ENCODE peak calls at places on chromosomes 13 and 19, in four cellular contexts. One of them, this sample, is unnamed.

GRCh38 chr19:29889702-29890101 is 52.3 kb upstream of the URI1 start:
- DNase-seq in MM.1S: no peak
- DNase-seq in breast epithelium: no peak
- DNase-seq in body of pancreas: no peak
- DNase-seq in this sample: no peak

GRCh38 chr13:79483302-79483701 is 2.3 kb downstream of the NDFIP2 start:
- DNase-seq in body of pancreas: no peak
- DNase-seq in MM.1S: no peak
- DNase-seq in breast epithelium: no peak
- DNase-seq in this sample: no peak

GRCh38 chr19:41753159-41753558 is 2.2 kb upstream of the CEACAM6 start:
- DNase-seq in body of pancreas: peak
- DNase-seq in MM.1S: peak
- DNase-seq in breast epithelium: peak
- DNase-seq in this sample: peak

GRCh38 chr13:93624371-93624777 is 397.8 kb downstream of the GPC6 start:
- DNase-seq in body of pancreas: no peak
- DNase-seq in breast epithelium: no peak
- DNase-seq in MM.1S: peak
- DNase-seq in this sample: peak

GRCh38 chr19:6393982-6394412 is 1.0 kb upstream of the GTF2F1 start:
- DNase-seq in breast epithelium: no peak
- DNase-seq in MM.1S: peak
- DNase-seq in body of pancreas: no peak
- DNase-seq in this sample: peak

GRCh38 chr19:17078038-17078919 is 2.7 kb downstream of the MYO9B start:
- DNase-seq in MM.1S: no peak
- DNase-seq in body of pancreas: no peak
- DNase-seq in breast epithelium: no peak
- DNase-seq in this sample: no peak

GRCh38 chr19:33513424-33513823 is 8.2 kb downstream of the PEPD start:
- DNase-seq in body of pancreas: no peak
- DNase-seq in breast epithelium: no peak
- DNase-seq in MM.1S: no peak
- DNase-seq in this sample: no peak

GRCh38 chr19:18440421-18440877 is 2.5 kb upstream of the ISYNA1 start:
- DNase-seq in body of pancreas: no peak
- DNase-seq in MM.1S: no peak
- DNase-seq in breast epithelium: no peak
- DNase-seq in this sample: no peak

DNA sequence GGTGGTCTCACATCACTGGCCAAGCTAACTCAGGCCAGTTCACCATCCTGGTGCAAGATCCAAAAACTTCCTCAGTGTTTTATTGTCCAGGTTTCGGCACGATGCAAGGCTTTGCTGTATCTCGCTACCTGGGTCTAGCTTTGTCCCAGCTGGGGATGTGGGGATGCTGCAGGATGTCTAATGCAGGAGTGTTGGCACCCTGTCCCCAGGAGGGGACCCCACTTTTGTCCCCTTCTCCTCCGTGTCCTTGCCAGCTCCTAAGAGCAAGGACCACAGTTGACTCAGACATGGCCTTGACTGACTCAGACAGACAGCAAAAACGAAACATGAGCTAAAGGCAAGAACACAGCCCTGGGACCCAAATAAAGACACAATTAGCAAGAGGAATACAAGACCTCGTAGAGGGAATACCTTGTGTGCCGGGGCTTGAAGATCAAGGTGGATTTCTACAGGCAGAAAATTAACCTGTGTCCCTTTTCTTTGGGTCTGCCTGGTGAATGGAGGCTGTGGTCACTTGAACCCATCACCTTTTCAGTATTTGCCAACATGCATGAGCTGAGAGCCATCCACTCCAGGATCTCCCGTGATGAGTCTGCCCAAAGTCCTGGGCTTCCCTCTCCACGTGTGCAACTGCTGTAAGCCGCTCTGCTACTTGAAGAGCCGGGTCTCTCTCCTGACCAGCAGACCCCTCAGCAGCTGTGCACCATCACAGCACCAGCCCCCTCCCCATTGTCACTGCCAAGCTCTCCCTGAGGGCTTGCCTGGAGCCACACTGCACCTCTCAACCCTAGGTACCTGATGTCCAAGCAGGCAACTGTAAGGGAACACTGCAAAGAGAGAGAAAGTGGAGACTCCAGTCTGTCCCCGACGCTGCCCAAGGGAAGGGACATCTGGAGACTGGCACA is 149.5 kb upstream of the ZNF507 start:
- DNase-seq in MM.1S: no peak
- DNase-seq in breast epithelium: no peak
- DNase-seq in body of pancreas: no peak
- DNase-seq in this sample: no peak
- H3K4me3 ChIP-seq in MM.1S: no peak
- H3K4me3 ChIP-seq in breast epithelium: no peak
- H3K4me3 ChIP-seq in body of pancreas: no peak
- H3K4me3 ChIP-seq in this sample: no peak

GRCh38 chr13:27168086-27168485 is 3.5 kb downstream of the USP12 start:
- DNase-seq in breast epithelium: no peak
- DNase-seq in body of pancreas: peak
- DNase-seq in MM.1S: no peak
- DNase-seq in this sample: no peak
- H3K4me3 ChIP-seq in breast epithelium: no peak
- H3K4me3 ChIP-seq in body of pancreas: no peak
- H3K4me3 ChIP-seq in MM.1S: no peak
- H3K4me3 ChIP-seq in this sample: no peak

DNA sequence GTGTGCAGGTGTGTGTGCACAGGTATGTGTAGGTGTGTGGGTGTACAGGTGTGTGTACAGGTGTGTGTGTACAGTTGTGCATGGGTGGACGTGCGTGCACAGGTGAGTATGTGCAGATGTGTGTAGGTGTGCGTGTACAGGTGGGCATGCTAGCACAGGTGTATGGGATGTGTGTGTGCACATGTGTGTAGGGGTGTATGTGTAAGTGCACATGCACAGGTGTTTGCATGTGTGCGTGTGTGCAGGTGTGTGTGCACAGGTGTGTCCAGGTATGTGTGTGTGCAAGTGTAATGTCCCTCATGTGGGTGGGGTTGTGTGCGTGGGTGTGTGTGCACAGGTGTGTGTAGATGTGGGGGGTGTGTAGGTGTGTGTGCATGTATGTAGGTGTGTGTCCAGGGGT is 27.5 kb upstream of the TFDP1 start:
- DNase-seq in breast epithelium: peak
- DNase-seq in MM.1S: no peak
- DNase-seq in body of pancreas: no peak
- DNase-seq in this sample: no peak
- H3K4me3 ChIP-seq in breast epithelium: no peak
- H3K4me3 ChIP-seq in MM.1S: no peak
- H3K4me3 ChIP-seq in body of pancreas: no peak
- H3K4me3 ChIP-seq in this sample: no peak

GRCh38 chr19:56113071-56113632 is 7.9 kb downstream of the ZNF787 start:
- DNase-seq in breast epithelium: no peak
- DNase-seq in body of pancreas: no peak
- DNase-seq in MM.1S: no peak
- DNase-seq in this sample: no peak

GRCh38 chr19:56114051-56114694 is 6.9 kb downstream of the ZNF787 start:
- DNase-seq in body of pancreas: no peak
- DNase-seq in breast epithelium: no peak
- DNase-seq in MM.1S: no peak
- DNase-seq in this sample: no peak

GRCh38 chr19:56110515-56111448 is 10.3 kb downstream of the ZNF787 start:
- DNase-seq in body of pancreas: peak
- DNase-seq in breast epithelium: no peak
- DNase-seq in MM.1S: no peak
- DNase-seq in this sample: no peak

GRCh38 chr19:56112313-56112709 is 8.8 kb downstream of the ZNF787 start:
- DNase-seq in body of pancreas: no peak
- DNase-seq in breast epithelium: no peak
- DNase-seq in MM.1S: no peak
- DNase-seq in this sample: no peak

DNA sequence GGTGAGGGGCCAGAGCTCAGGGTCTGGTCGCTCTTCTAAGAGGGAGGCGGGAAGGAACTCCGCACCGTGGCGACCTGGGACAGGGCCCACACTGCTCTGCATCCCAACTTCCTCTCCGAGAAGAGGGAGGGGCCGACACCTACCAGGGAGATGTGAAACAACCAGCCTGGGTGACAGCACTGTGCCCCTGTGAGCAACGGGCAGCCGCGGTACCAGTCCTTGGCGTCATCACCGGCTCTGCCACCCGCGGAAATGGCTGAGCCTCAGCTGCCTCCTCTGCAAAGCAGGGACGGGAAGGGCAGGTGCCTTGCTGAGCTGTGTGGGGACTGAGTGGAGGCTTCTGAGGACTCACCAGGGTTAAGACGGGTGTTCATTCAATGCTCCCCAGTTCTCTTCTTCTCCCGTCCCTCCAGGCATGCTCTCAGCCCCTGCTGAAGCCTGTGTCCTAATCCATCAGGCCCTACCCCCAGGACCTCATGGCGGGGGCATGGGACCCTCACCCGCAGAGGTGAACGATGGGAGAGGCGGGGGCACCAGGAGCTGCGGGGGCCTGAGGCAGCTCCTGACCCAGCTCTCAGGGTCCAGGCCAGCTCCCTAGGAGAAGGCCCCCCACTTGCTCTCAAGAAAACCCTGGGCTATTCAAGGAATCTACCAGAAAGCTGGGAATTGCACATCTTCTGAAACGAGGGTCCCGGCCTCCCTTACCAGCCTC is 9.3 kb downstream of the ZNF787 start:
- DNase-seq in breast epithelium: no peak
- DNase-seq in MM.1S: no peak
- DNase-seq in body of pancreas: peak
- DNase-seq in this sample: no peak
- H3K4me3 ChIP-seq in breast epithelium: no peak
- H3K4me3 ChIP-seq in MM.1S: no peak
- H3K4me3 ChIP-seq in body of pancreas: no peak
- H3K4me3 ChIP-seq in this sample: no peak

GRCh38 chr13:48618937-48619336 is 34.8 kb upstream of the CYSLTR2 start:
- DNase-seq in body of pancreas: no peak
- DNase-seq in breast epithelium: no peak
- DNase-seq in MM.1S: no peak
- DNase-seq in this sample: no peak

GRCh38 chr13:48615017-48615416 is 38.7 kb upstream of the CYSLTR2 start:
- DNase-seq in breast epithelium: no peak
- DNase-seq in MM.1S: no peak
- DNase-seq in body of pancreas: no peak
- DNase-seq in this sample: no peak
- H3K4me3 ChIP-seq in breast epithelium: no peak
- H3K4me3 ChIP-seq in MM.1S: no peak
- H3K4me3 ChIP-seq in body of pancreas: no peak
- H3K4me3 ChIP-seq in this sample: no peak

GRCh38 chr13:75763511-75763910 is 127.4 kb downstream of the LMO7 start:
- DNase-seq in body of pancreas: no peak
- DNase-seq in MM.1S: no peak
- DNase-seq in breast epithelium: no peak
- DNase-seq in this sample: no peak
- H3K4me3 ChIP-seq in body of pancreas: no peak
- H3K4me3 ChIP-seq in MM.1S: no peak
- H3K4me3 ChIP-seq in breast epithelium: no peak
- H3K4me3 ChIP-seq in this sample: no peak

GRCh38 chr19:11482384-11483050 is 1.7 kb upstream of the ELAVL3 start:
- DNase-seq in body of pancreas: peak
- DNase-seq in breast epithelium: peak
- DNase-seq in MM.1S: peak
- DNase-seq in this sample: peak
- H3K4me3 ChIP-seq in body of pancreas: no peak
- H3K4me3 ChIP-seq in breast epithelium: peak
- H3K4me3 ChIP-seq in MM.1S: peak
- H3K4me3 ChIP-seq in this sample: peak